ENCODE peak calls at places on chromosomes 7 and 10, in eight cellular contexts. T, L, H, P, A, B, Q and K are unnamed samples. For H3K4me1, the result is how much of the 10 kb centered on the place peaks cover.

GRCh38 chr7:73992104-73992562 is 35.8 kb upstream of the ELN start:
- DNase-seq in A (peak), Q (no peak), T (no peak), L (no peak), H (no peak), P (no peak), B (no peak), K (peak)

GRCh38 chr7:148327379-148327778 is 263.2 kb upstream of the C7orf33 start:
- DNase-seq in H (peak), A (peak), P (no peak), T (no peak), L (no peak), Q (no peak), B (no peak), K (no peak)

GRCh38 chr10:30435068-30435422 is 1.1 kb downstream of the MAP3K8 start:
- DNase-seq in A (peak), L (peak), Q (peak), P (peak), B (peak), H (no peak), T (peak), K (peak)

GRCh38 chr10:117264776-117265175 is 23.9 kb downstream of the SLC18A2 start:
- DNase-seq in H (no peak), T (no peak), L (no peak), Q (no peak), P (no peak), B (no peak), A (no peak), K (peak)

GRCh38 chr7:462173-463103 is 57.2 kb downstream of the PDGFA start:
- DNase-seq in A (no peak), T (no peak), L (no peak), Q (no peak), B (no peak), P (no peak), H (no peak), K (peak)

GRCh38 chr10:119517235-119518141 is 25.0 kb downstream of the RGS10 start:
- DNase-seq in H (peak), B (no peak), P (no peak), Q (no peak), A (peak), T (no peak), L (peak), K (no peak)

GRCh38 chr7:93476491-93477344 is 97.8 kb downstream of the CALCR start:
- DNase-seq in P (no peak), A (no peak), T (no peak), H (no peak), B (no peak), L (no peak), Q (peak), K (no peak)

GRCh38 chr7:11833431-11833830 is 1.4 kb upstream of the THSD7A start:
- DNase-seq in P (no peak), A (peak), B (no peak), L (no peak), T (no peak), Q (peak), H (no peak), K (no peak)

GRCh38 chr10:43355749-43356371 is 15.6 kb upstream of the FXYD4 start:
- DNase-seq in B (no peak), T (no peak), L (no peak), Q (no peak), P (peak), A (peak), H (peak), K (no peak)

GRCh38 chr7:516606-517456 is 2.8 kb downstream of the PDGFA start:
- DNase-seq in P (peak), Q (peak), L (no peak), H (peak), A (peak), T (no peak), B (peak), K (peak)

GRCh38 chr10:11250304-11250703 is 232.6 kb downstream of the CELF2 start:
- DNase-seq in P (no peak), L (no peak), Q (no peak), T (no peak), B (no peak), H (no peak), A (no peak), K (no peak)

GRCh38 chr7:140889645-140890044 is 35.1 kb downstream of the BRAF start:
- DNase-seq in A (no peak), H (no peak), T (no peak), B (no peak), Q (no peak), L (no peak), P (no peak), K (no peak)

GRCh38 chr7:5255832-5256231 is 26.9 kb upstream of the SLC29A4 start:
- DNase-seq in B (no peak), P (no peak), T (no peak), Q (no peak), H (peak), A (no peak), L (no peak), K (no peak)

GRCh38 chr10:61896854-61897661 is 4.4 kb upstream of the ARID5B start:
- DNase-seq in H (peak), T (peak), B (peak), P (peak), A (peak), Q (peak), L (peak), K (peak)

GRCh38 chr7:151188252-151188542 is 1.1 kb upstream of the ASB10 start:
- DNase-seq in A (no peak), Q (no peak), B (no peak), P (no peak), L (no peak), H (no peak), T (no peak), K (no peak)

GRCh38 chr7:27162548-27162848 is 2.8 kb downstream of the HOXA9 start:
- DNase-seq in L (no peak), A (no peak), H (peak), P (no peak), B (no peak), T (no peak), Q (no peak), K (no peak)

GRCh38 chr10:33116293-33116697 is 158.3 kb upstream of the ITGB1 start:
- DNase-seq in Q (peak), T (peak), B (no peak), L (no peak), H (peak), A (peak), P (no peak), K (no peak)

GRCh38 chr7:74290999-74291441 is 1.8 kb downstream of the CLIP2 start:
- DNase-seq in Q (no peak), L (no peak), A (no peak), P (peak), B (no peak), H (no peak), T (no peak), K (no peak)

GRCh38 chr10:31059323-31059722 is 27.7 kb upstream of the ZNF438 start:
- DNase-seq in Q (no peak), B (no peak), T (no peak), L (no peak), P (no peak), A (peak), H (peak), K (no peak)

GRCh38 chr7:924541-925231 is 29.8 kb downstream of the ADAP1 start:
- DNase-seq in A (peak), B (peak), P (peak), T (no peak), H (no peak), Q (no peak), L (peak), K (no peak)

GRCh38 chr7:36040679-36041078 is 112.4 kb upstream of the EEPD1 start:
- DNase-seq in B (no peak), A (peak), Q (no peak), T (no peak), P (no peak), H (peak), L (no peak), K (no peak)

GRCh38 chr10:97861351-97861750 is 11.7 kb downstream of the GOLGA7B start:
- DNase-seq in L (no peak), P (no peak), Q (no peak), T (no peak), A (peak), B (no peak), H (peak), K (no peak)

GRCh38 chr7:102208826-102209225 is 77.8 kb upstream of the SH2B2 start:
- DNase-seq in Q (peak), P (no peak), L (no peak), A (no peak), H (no peak), B (no peak), T (no peak), K (no peak)

GRCh38 chr7:85765698-85766298 is 578.9 kb upstream of the SEMA3D start:
- DNase-seq in P (peak), T (no peak), L (no peak), H (no peak), B (no peak), A (no peak), Q (peak), K (no peak)

GRCh38 chr7:13447637-13448036 is 541.8 kb downstream of the ETV1 start:
- DNase-seq in Q (no peak), T (no peak), B (no peak), H (no peak), L (no peak), A (no peak), P (no peak), K (no peak)

GRCh38 chr10:11551915-11552602 is 59.4 kb downstream of the USP6NL start:
- DNase-seq in T (no peak), L (no peak), P (no peak), B (no peak), A (peak), H (peak), Q (no peak), K (no peak)

GRCh38 chr7:30200591-30200990 is 65.8 kb downstream of the MTURN start:
- DNase-seq in A (no peak), H (no peak), L (no peak), P (no peak), Q (no peak), B (no peak), T (no peak), K (no peak)

GRCh38 chr10:42769653-42770052 is 12.9 kb upstream of the BMS1 start:
- DNase-seq in Q (no peak), P (peak), T (no peak), B (no peak), A (no peak), H (peak), L (no peak), K (no peak)

GRCh38 chr7:26101471-26102151 is 50.4 kb upstream of the NFE2L3 start:
- DNase-seq in B (no peak), T (no peak), Q (peak), L (peak), P (no peak), H (no peak), A (no peak), K (no peak)

GRCh38 chr10:31520982-31521381 is 202.0 kb downstream of the ZEB1 start:
- DNase-seq in Q (no peak), A (no peak), P (no peak), T (no peak), H (no peak), B (no peak), L (no peak), K (no peak)

GRCh38 chr7:40799-41750 is 151.3 kb upstream of the FAM20C start:
- DNase-seq in T (peak), H (no peak), Q (no peak), L (peak), P (peak), A (no peak), B (no peak), K (no peak)

GRCh38 chr7:93194368-93194767 is 31.9 kb downstream of the HEPACAM2 start:
- DNase-seq in A (peak), Q (no peak), B (no peak), P (no peak), H (peak), T (no peak), L (no peak), K (no peak)

GRCh38 chr10:115706482-115707076 is 566.4 kb downstream of the GFRA1 start:
- DNase-seq in A (peak), L (no peak), B (no peak), Q (peak), H (peak), P (no peak), T (no peak), K (no peak)

GRCh38 chr10:43075612-43076003 is 1.3 kb upstream of the RET start:
- DNase-seq in A (no peak), L (no peak), H (peak), Q (peak), T (no peak), B (no peak), P (no peak), K (peak)

GRCh38 chr10:103666109-103666508 is 172.6 kb downstream of the NEURL1 start:
- DNase-seq in H (peak), L (no peak), T (no peak), P (peak), A (peak), B (no peak), Q (no peak), K (no peak)

GRCh38 chr10:70066190-70066589 is 13.5 kb downstream of the MACROH2A2 start:
- DNase-seq in Q (no peak), L (no peak), H (no peak), A (no peak), T (no peak), B (no peak), P (no peak), K (no peak)

GRCh38 chr7:124201768-124202349 is 169.0 kb upstream of the TMEM229A start:
- DNase-seq in T (no peak), P (no peak), B (no peak), Q (peak), A (peak), L (no peak), H (no peak), K (no peak)

DNA sequence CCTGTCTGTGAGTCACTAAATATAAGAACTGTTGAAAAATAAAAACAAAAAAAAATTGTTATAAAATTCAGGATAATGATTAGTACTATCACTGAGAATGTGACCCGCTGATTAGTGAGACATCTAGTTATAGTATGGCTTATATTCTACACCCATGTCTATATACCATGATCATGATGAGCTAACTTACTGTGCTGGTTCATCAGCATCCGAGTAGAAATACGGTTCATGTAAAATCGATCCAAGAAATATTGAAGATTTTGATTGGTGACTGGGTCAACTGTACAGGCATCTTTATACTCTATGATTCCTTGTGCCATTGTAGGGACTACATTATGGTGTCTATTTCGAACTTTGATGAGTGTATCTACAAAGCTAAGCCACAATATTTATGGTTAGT is 3.7 kb downstream of the PDK4 start:
- DNase-seq in Q (no peak), H (no peak), B (no peak), T (no peak), P (no peak), A (no peak), L (no peak), K (no peak)
- H3K4me3 ChIP-seq in Q (no peak), H (no peak), B (peak), T (peak), P (no peak), A (no peak), L (no peak), K (peak)

GRCh38 chr10:4243169-4243568 is 458.2 kb upstream of the KLF6 start:
- DNase-seq in T (no peak), H (no peak), A (no peak), B (no peak), Q (no peak), P (no peak), L (no peak), K (no peak)

GRCh38 chr10:4240641-4241197 is 455.7 kb upstream of the KLF6 start:
- DNase-seq in H (no peak), T (no peak), Q (no peak), A (peak), L (no peak), B (no peak), P (no peak), K (no peak)

GRCh38 chr10:4241724-4242345 is 456.8 kb upstream of the KLF6 start:
- DNase-seq in T (peak), B (peak), P (no peak), L (no peak), H (no peak), A (peak), Q (peak), K (no peak)

GRCh38 chr10:4243651-4244050 is 458.6 kb upstream of the KLF6 start:
- DNase-seq in T (peak), L (no peak), A (peak), H (peak), P (no peak), B (no peak), Q (no peak), K (no peak)

DNA sequence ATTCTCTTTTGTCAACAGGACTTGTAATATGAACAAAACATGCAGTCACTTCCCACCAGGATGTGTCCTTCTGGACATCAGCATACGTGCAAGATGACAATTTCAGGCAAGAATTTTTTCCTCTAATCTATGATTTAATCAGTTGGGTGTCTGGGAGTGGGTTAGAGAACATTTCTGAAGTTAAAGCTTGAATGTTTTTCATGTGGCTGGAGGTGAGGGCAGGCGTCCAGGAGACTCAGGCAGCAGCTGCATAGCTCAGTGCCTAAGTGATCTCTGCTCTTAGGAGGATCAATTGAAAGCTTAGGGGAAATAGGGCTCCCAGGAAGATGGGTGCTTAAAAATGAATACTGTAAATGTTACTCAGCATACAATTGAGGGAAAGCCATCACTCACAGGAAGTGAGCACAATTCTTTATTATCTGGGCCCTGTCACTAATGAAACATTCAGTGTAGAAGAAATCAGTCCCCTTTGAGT is 457.6 kb upstream of the KLF6 start:
- DNase-seq in T (peak), A (peak), Q (peak), P (no peak), H (peak), B (peak), L (no peak), K (no peak)
- H3K4me1 ChIP-seq in T (under half), A (under half), Q (under half), P (under half), H (under half), B (half or more), L (under half), K (under half)

DNA sequence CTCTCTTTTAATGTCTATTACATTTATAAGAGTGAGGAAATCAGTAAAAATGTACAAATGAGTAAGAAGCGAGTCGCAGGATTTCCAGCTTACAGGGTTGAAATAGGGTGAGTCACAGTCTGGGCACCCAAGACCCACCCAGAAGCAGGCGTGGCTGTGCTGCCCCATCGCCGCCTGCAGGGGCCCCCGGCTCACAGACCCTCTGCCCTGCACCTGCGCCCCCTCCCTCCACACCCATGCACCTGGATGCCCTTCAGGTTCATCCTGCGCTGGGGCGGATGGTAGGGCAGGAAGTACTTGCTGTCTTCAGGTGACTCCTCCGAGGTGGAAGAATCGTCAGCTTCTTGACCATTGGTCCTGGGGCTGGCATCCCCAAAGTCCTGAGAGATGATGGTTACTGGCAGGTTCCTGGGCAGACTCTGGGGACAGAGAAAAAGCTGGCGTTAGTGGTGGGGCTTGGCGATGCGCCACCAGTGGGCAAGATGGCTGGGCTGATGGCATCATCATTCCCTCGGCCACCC is 90.2 kb upstream of the GNA12 start:
- DNase-seq in P (no peak), T (no peak), A (peak), H (peak), B (no peak), L (no peak), Q (no peak), K (no peak)
- TF ChIP-seq CTCF in P (no peak), T (no peak), A (no peak), H (no peak), B (no peak), L (no peak), Q (no peak), K (no peak)

DNA sequence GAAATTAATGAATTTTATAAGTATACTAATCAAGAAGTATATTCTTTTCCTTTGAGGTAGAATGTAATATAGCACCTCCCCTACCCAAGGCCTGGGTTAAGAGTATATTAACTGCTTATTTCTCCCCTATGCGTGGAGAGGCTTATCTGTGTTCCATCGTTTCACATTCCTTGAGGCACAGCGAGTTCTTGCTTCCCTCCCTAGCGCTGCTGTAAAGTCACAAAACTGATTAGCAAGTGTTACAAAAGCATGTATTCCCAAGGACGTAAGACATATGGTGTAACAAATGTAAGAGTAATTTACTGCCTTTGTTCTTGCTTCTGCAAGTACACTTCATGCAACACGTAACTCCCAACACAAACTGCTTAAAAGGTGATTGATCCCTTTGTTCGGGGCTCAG is 1.2 kb upstream of the CYP51A1 start:
- DNase-seq in A (peak), P (no peak), T (no peak), B (no peak), H (no peak), L (no peak), Q (peak), K (no peak)
- H3K4me3 ChIP-seq in A (peak), P (peak), T (peak), B (peak), H (peak), L (no peak), Q (peak), K (peak)

GRCh38 chr10:68334672-68335467 is 2.1 kb upstream of the PBLD start:
- DNase-seq in T (no peak), A (no peak), P (no peak), B (no peak), H (no peak), Q (no peak), L (no peak), K (no peak)
- H3K4me1 ChIP-seq in T (under half), A (under half), P (under half), B (half or more), H (under half), Q (under half), L (under half), K (under half)

GRCh38 chr10:23514321-23514720 is 75.4 kb downstream of the OTUD1 start:
- DNase-seq in P (no peak), H (peak), B (no peak), L (no peak), T (no peak), Q (no peak), A (no peak), K (no peak)

GRCh38 chr10:23512355-23513058 is 73.6 kb downstream of the OTUD1 start:
- DNase-seq in B (no peak), P (no peak), A (peak), L (no peak), H (peak), Q (no peak), T (no peak), K (no peak)

GRCh38 chr10:23516530-23516929 is 77.7 kb downstream of the OTUD1 start:
- DNase-seq in A (peak), L (no peak), P (no peak), Q (peak), B (no peak), H (peak), T (no peak), K (no peak)

GRCh38 chr10:23521735-23522134 is 82.9 kb downstream of the OTUD1 start:
- DNase-seq in T (no peak), L (no peak), Q (no peak), H (no peak), B (no peak), A (no peak), P (no peak), K (no peak)

GRCh38 chr10:23517155-23517554 is 78.3 kb downstream of the OTUD1 start:
- DNase-seq in P (no peak), H (no peak), B (no peak), A (no peak), L (no peak), Q (no peak), T (no peak), K (no peak)
- TF ChIP-seq CTCF in P (no peak), H (no peak), B (no peak), A (no peak), L (no peak), Q (no peak), T (no peak), K (no peak)